ENCODE peak calls at places on chromosome 6, in ten cellular contexts. X is nephron progenitor cell; K is body of pancreas; F is left lung; P is prostate gland; Z is fibroblast of mammary gland; L is CD4-positive, alpha-beta T cell; O is tibial artery; C is IMR-90; T is cardiac fibroblast. Q is an unnamed sample.

GRCh38 chr6:145009691-145010090 is 724.6 kb downstream of the UTRN start:
- DNase-seq in F (no peak), P (no peak), C (peak), O (no peak), T (peak), K (no peak), Z (peak), L (no peak), X (no peak), Q (no peak)

GRCh38 chr6:140009286-140009685 is 634.8 kb upstream of the CITED2 start:
- DNase-seq in Z (no peak), C (no peak), P (no peak), K (no peak), O (no peak), X (no peak), T (no peak), L (no peak), F (no peak), Q (no peak)

GRCh38 chr6:75206338-75207210 is 721 bp upstream of the COL12A1 start:
- DNase-seq in L (no peak), K (no peak), O (no peak), C (no peak), P (no peak), T (peak), X (peak), F (peak), Z (peak), Q (peak)

GRCh38 chr6:118403036-118403435 is 145.1 kb upstream of the PLN start:
- DNase-seq in L (no peak), Z (no peak), F (no peak), P (no peak), K (no peak), C (peak), X (no peak), O (no peak), T (no peak), Q (no peak)

GRCh38 chr6:118324081-118324480 is 224.0 kb upstream of the PLN start:
- DNase-seq in L (no peak), Z (no peak), O (no peak), K (no peak), X (no peak), F (no peak), C (no peak), P (no peak), T (no peak), Q (no peak)

GRCh38 chr6:112780498-112781096 is 433.5 kb downstream of the RFPL4B start:
- DNase-seq in X (peak), C (peak), L (no peak), Z (peak), K (peak), O (peak), T (peak), F (peak), P (peak), Q (peak)

GRCh38 chr6:73388800-73389512 is 5.7 kb upstream of the DDX43 start:
- DNase-seq in C (peak), X (peak), P (peak), K (peak), F (peak), O (peak), Z (peak), T (peak), L (peak), Q (peak)

GRCh38 chr6:116971959-116972358 is 94.9 kb downstream of the RFX6 start:
- DNase-seq in L (no peak), X (peak), K (peak), P (no peak), C (peak), F (no peak), T (peak), Z (peak), O (no peak), Q (peak)

GRCh38 chr6:36728289-36729168 is 30.9 kb downstream of the RAB44 start:
- DNase-seq in Z (no peak), T (no peak), C (no peak), P (no peak), O (no peak), X (no peak), F (no peak), L (no peak), K (no peak), Q (no peak)

GRCh38 chr6:32154514-32155161 is 697 bp downstream of the PPT2 start:
- DNase-seq in C (peak), T (peak), O (peak), Z (peak), P (peak), K (peak), L (peak), F (peak), X (peak), Q (no peak)

GRCh38 chr6:150352321-150353296 is 16.2 kb upstream of the IYD start:
- DNase-seq in K (no peak), O (no peak), T (peak), L (no peak), X (no peak), F (no peak), C (peak), Z (peak), P (no peak), Q (no peak)

GRCh38 chr6:25893778-25894177 is 19.7 kb upstream of the SLC17A3 start:
- DNase-seq in T (no peak), Z (no peak), X (no peak), F (no peak), C (no peak), K (no peak), P (no peak), L (no peak), O (no peak), Q (no peak)

GRCh38 chr6:44470106-44470446 is 82.6 kb downstream of the CDC5L start:
- DNase-seq in P (no peak), L (no peak), F (no peak), O (no peak), K (peak), Z (no peak), X (no peak), C (no peak), T (no peak), Q (no peak)

GRCh38 chr6:43809417-43810305 is 39.6 kb downstream of the VEGFA start:
- DNase-seq in Z (peak), T (peak), X (no peak), K (peak), O (no peak), F (no peak), C (peak), P (no peak), L (no peak), Q (no peak)

GRCh38 chr6:26455357-26455970 is 2.3 kb upstream of the BTN2A1 start:
- DNase-seq in K (no peak), Z (peak), C (no peak), O (no peak), F (no peak), L (no peak), X (no peak), P (no peak), T (no peak), Q (no peak)

GRCh38 chr6:13395272-13396237 is 67.2 kb upstream of the TBC1D7 start:
- DNase-seq in C (peak), P (peak), T (peak), L (no peak), X (no peak), F (peak), O (peak), K (peak), Z (peak), Q (no peak)

GRCh38 chr6:155001482-155001881 is 6.4 kb downstream of the TIAM2 start:
- DNase-seq in O (no peak), F (no peak), Z (peak), P (no peak), K (no peak), T (peak), C (peak), X (no peak), L (no peak), Q (no peak)

GRCh38 chr6:157346371-157346770 is 23.1 kb upstream of the TMEM242 start:
- DNase-seq in F (no peak), O (no peak), X (no peak), L (no peak), C (no peak), T (no peak), P (no peak), Z (no peak), K (no peak), Q (no peak)

GRCh38 chr6:157274471-157275226 is 48.7 kb downstream of the TMEM242 start:
- DNase-seq in P (peak), C (peak), O (peak), L (peak), X (peak), Z (peak), K (peak), F (peak), T (peak), Q (peak)

GRCh38 chr6:12069891-12070529 is 57.9 kb downstream of the HIVEP1 start:
- DNase-seq in C (no peak), X (no peak), F (no peak), P (no peak), O (no peak), T (no peak), Z (no peak), K (no peak), L (no peak), Q (no peak)

GRCh38 chr6:26543953-26544352 is 5.8 kb downstream of the HMGN4 start:
- DNase-seq in K (no peak), F (no peak), Z (peak), C (peak), L (no peak), O (no peak), T (peak), P (no peak), X (no peak), Q (no peak)

GRCh38 chr6:106146852-106147351 is 60.8 kb downstream of the PRDM1 start:
- DNase-seq in X (no peak), O (no peak), Z (peak), C (peak), L (no peak), F (no peak), K (no peak), P (no peak), T (no peak), Q (no peak)

GRCh38 chr6:114096553-114097172 is 125.7 kb upstream of the HDAC2 start:
- DNase-seq in C (peak), L (no peak), K (peak), T (peak), Z (peak), F (no peak), O (no peak), X (peak), P (no peak), Q (no peak)

GRCh38 chr6:113623124-113623523 is 234.0 kb upstream of the MARCKS start:
- DNase-seq in X (no peak), O (no peak), C (no peak), Z (peak), L (no peak), T (no peak), P (no peak), K (no peak), F (no peak), Q (no peak)

GRCh38 chr6:99016355-99016754 is 68.6 kb upstream of the FBXL4 start:
- DNase-seq in Z (peak), O (no peak), L (no peak), X (no peak), F (no peak), C (peak), T (peak), P (no peak), K (no peak), Q (no peak)

GRCh38 chr6:100845676-100846075 is 35.5 kb downstream of the ASCC3 start:
- DNase-seq in C (no peak), P (no peak), F (no peak), T (no peak), K (no peak), X (no peak), O (no peak), Z (no peak), L (no peak), Q (no peak)

GRCh38 chr6:155183095-155183494 is 80.7 kb upstream of the CLDN20 start:
- DNase-seq in O (no peak), F (no peak), K (no peak), X (no peak), T (no peak), P (no peak), C (no peak), Z (no peak), L (no peak), Q (no peak)

GRCh38 chr6:121780325-121781313 is 345.2 kb downstream of the GJA1 start:
- DNase-seq in C (peak), Z (peak), L (no peak), K (peak), X (peak), O (peak), P (peak), F (peak), T (peak), Q (no peak)

GRCh38 chr6:46032112-46032998 is 16.7 kb upstream of the CLIC5 start:
- DNase-seq in L (no peak), X (no peak), C (no peak), T (no peak), Z (no peak), F (no peak), K (no peak), O (no peak), P (no peak), Q (no peak)

GRCh38 chr6:167559675-167560479 is 235.0 kb downstream of the TTLL2 start:
- DNase-seq in Z (no peak), C (no peak), P (no peak), T (no peak), K (peak), F (no peak), O (no peak), L (no peak), X (peak), Q (no peak)

GRCh38 chr6:46370622-46371021 is 120.6 kb downstream of the RCAN2 start:
- DNase-seq in O (no peak), C (peak), P (no peak), L (no peak), X (no peak), T (no peak), Z (peak), F (no peak), K (no peak), Q (no peak)

GRCh38 chr6:10136636-10137035 is 278.2 kb downstream of the TFAP2A start:
- DNase-seq in C (no peak), O (no peak), P (no peak), X (no peak), L (no peak), K (no peak), Z (no peak), T (no peak), F (no peak), Q (no peak)

GRCh38 chr6:107657755-107658461 is 166.2 kb downstream of the SCML4 start:
- DNase-seq in O (peak), C (peak), F (peak), P (no peak), Z (peak), X (no peak), K (no peak), L (peak), T (peak), Q (no peak)
- TF ChIP-seq CTCF in O (no peak), C (peak), F (peak), P (peak), Z (no peak), X (no peak), K (peak), L (no peak), T (peak), Q (no peak)

GRCh38 chr6:102812242-102812641 is 1418.7 kb downstream of the GRIK2 start:
- DNase-seq in X (no peak), K (no peak), F (no peak), O (no peak), L (no peak), C (no peak), P (no peak), Z (peak), T (no peak), Q (no peak)

GRCh38 chr6:102815207-102815606 is 1421.7 kb downstream of the GRIK2 start:
- DNase-seq in L (no peak), O (no peak), X (no peak), F (no peak), C (no peak), K (no peak), T (no peak), P (no peak), Z (no peak), Q (no peak)

GRCh38 chr6:102813489-102814275 is 1420.2 kb downstream of the GRIK2 start:
- DNase-seq in O (no peak), L (no peak), C (no peak), K (no peak), P (no peak), T (no peak), X (no peak), Z (no peak), F (no peak), Q (no peak)
- TF ChIP-seq CTCF in O (no peak), L (no peak), C (no peak), K (no peak), P (no peak), T (no peak), X (no peak), Z (no peak), F (no peak), Q (no peak)

DNA sequence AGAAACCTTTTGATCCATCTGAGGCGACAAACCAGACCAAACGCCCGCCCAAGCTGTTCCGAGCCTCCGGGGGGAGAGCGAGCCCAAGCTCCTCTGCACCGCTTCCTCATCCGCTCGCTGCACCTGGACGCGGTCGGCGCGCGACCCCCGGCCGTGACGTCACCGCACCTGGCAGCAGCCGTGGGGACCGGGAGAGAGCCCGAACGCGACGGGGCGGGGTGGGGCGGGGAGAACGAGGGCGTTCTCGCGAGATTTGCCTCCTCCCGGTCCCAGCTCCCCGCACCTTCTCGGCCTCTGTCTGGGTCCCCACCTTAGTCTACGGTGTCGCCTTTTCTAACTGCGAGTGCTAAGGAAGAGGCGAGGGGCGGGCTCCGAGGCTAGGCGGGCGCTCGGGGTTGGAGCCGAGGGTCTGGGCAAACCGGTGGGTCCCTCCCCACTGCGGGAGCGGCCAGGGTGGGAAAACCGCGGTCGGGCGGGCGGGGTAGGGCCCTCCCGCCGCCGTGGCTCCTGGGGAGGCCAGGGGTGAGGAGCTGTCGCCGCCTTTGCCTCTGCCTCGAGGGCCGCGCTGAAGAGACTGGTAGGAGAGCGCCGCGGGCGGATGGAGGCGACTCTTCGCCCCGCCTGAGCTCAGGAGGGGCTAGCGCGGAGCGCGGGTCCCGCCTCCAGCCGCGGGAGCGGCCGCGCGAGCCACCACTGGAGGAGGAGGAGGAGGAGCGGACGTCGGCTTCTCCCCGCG is at the start of gene CD2AP:
- DNase-seq in T (peak), L (peak), C (peak), P (peak), O (peak), K (peak), X (peak), F (peak), Z (peak), Q (peak)
- TF ChIP-seq CTCF in T (no peak), L (no peak), C (peak), P (no peak), O (no peak), K (peak), X (no peak), F (peak), Z (no peak), Q (no peak)

GRCh38 chr6:160678230-160678629 is 14.2 kb upstream of the LPA start:
- DNase-seq in T (no peak), O (no peak), X (no peak), P (no peak), L (no peak), F (no peak), K (no peak), C (no peak), Z (no peak), Q (no peak)

GRCh38 chr6:160678744-160679401 is 14.8 kb upstream of the LPA start:
- DNase-seq in F (no peak), Z (no peak), T (no peak), K (peak), O (no peak), C (no peak), X (peak), L (no peak), P (no peak), Q (peak)

DNA sequence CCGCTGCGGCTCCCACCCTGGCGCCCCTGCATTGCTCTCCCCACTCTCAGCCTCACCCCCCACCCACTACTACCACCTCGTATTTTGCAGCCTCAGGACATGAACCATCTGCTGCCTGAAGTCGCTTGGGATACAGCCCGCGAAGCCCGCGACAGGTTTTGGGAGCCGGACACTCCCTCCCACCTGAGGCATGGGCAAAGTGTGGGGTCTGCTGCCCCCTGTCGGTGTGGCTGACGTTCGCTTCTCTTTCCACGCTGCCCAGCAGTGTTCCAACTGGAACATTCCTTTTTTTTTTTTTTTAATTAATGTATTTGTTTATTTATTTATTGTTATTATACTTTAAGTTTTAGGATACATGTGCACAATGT is 15.3 kb upstream of the LPA start:
- DNase-seq in Z (no peak), P (peak), C (no peak), K (peak), F (no peak), O (no peak), L (no peak), T (no peak), X (peak), Q (peak)
- TF ChIP-seq CTCF in Z (no peak), P (peak), C (no peak), K (peak), F (no peak), O (no peak), L (no peak), T (no peak), X (peak), Q (peak)